ENCODE peak calls at places on chromosomes 2 and 18, in nine cellular contexts. K, W, V, E, J, R, F, I and Y are unnamed samples.

GRCh38 chr18:40017026-40017425 is 1938.0 kb upstream of the PIK3C3 start:
- DNase-seq in K (no peak), W (no peak), V (no peak), E (no peak), J (no peak), R (no peak), F (no peak), I (no peak), Y (no peak)

GRCh38 chr18:53148056-53148574 is 808.1 kb downstream of the DCC start:
- DNase-seq in K (no peak), W (peak), V (no peak), E (no peak), J (no peak), R (no peak), F (no peak), I (no peak), Y (no peak)

GRCh38 chr2:42493885-42494433 is at the start of gene KCNG3:
- DNase-seq in K (peak), W (peak), V (peak), E (no peak), J (peak), R (peak), F (peak), I (peak), Y (peak)

GRCh38 chr2:148582679-148583511 is 61.7 kb upstream of the EPC2 start:
- DNase-seq in K (no peak), W (no peak), V (peak), E (no peak), J (peak), R (no peak), F (no peak), I (no peak), Y (no peak)

GRCh38 chr2:226327830-226328229 is 471.8 kb downstream of the IRS1 start:
- DNase-seq in K (no peak), W (no peak), V (no peak), E (no peak), J (no peak), R (no peak), F (no peak), I (no peak), Y (no peak)

GRCh38 chr18:36321636-36322407 is 24.3 kb downstream of the FHOD3 start:
- DNase-seq in K (no peak), W (no peak), V (peak), E (peak), J (peak), R (no peak), F (peak), I (no peak), Y (no peak)

GRCh38 chr2:188032786-188033185 is 258.9 kb upstream of the GULP1 start:
- DNase-seq in K (no peak), W (no peak), V (no peak), E (no peak), J (no peak), R (no peak), F (no peak), I (no peak), Y (no peak)

GRCh38 chr2:180208841-180209240 is 201.7 kb upstream of the CWC22 start:
- DNase-seq in K (no peak), W (no peak), V (peak), E (no peak), J (peak), R (no peak), F (no peak), I (no peak), Y (no peak)

GRCh38 chr18:46276736-46277135 is 172.6 kb downstream of the HAUS1 start:
- DNase-seq in K (no peak), W (no peak), V (no peak), E (no peak), J (no peak), R (no peak), F (no peak), I (no peak), Y (no peak)

GRCh38 chr2:181998045-181998444 is 12.4 kb downstream of the PPP1R1C start:
- DNase-seq in K (no peak), W (no peak), V (no peak), E (no peak), J (no peak), R (no peak), F (no peak), I (no peak), Y (no peak)

GRCh38 chr2:239927424-239927981 is 97.6 kb downstream of the NDUFA10 start:
- DNase-seq in K (peak), W (no peak), V (peak), E (peak), J (peak), R (peak), F (peak), I (peak), Y (peak)

GRCh38 chr2:46796843-46797625 is 118.6 kb downstream of the MCFD2 start:
- DNase-seq in K (no peak), W (no peak), V (no peak), E (no peak), J (peak), R (no peak), F (no peak), I (no peak), Y (no peak)

GRCh38 chr2:240456607-240457222 is 21.3 kb downstream of the GPC1 start:
- DNase-seq in K (no peak), W (no peak), V (no peak), E (no peak), J (no peak), R (no peak), F (peak), I (no peak), Y (no peak)